ENCODE peak calls at places on chromosomes 16 and 17, in seven cellular contexts. Z, K, Q, C, L, X and M are unnamed samples.
A peak's percentile ranks its signal among the peaks of the same experiment; 100 is the strongest.

GRCh38 chr16:72312862-72313261 is 140.9 kb upstream of the PMFBP1 start:
- DNase-seq in Z (no peak), K (no peak), Q (no peak), C (no peak), L (no peak), X (no peak), M (no peak)

GRCh38 chr17:30954046-30954805 is 16.6 kb upstream of the RNF135 start:
- DNase-seq in Z (no peak), K (no peak), Q (no peak), C (no peak), L (no peak), X (no peak), M (no peak)

GRCh38 chr16:67407788-67408452 is 8.4 kb downstream of the ZDHHC1 start:
- DNase-seq in Z (no peak), K (no peak), Q (no peak), C (no peak), L (no peak), X (no peak), M (no peak)

GRCh38 chr16:4391635-4392381 is 20.2 kb downstream of the VASN start:
- DNase-seq in Z (no peak), K (no peak), Q (no peak), C (no peak), L (peak; percentile 23), X (no peak), M (no peak)

GRCh38 chr17:752620-753219 is 656 bp upstream of the GEMIN4 start:
- DNase-seq in Z (no peak), K (peak; percentile 45), Q (no peak), C (no peak), L (peak; percentile 69), X (peak; percentile 31), M (no peak)

GRCh38 chr17:79627766-79628690 is 17.2 kb upstream of the RBFOX3 start:
- DNase-seq in Z (no peak), K (peak; percentile 7), Q (peak; percentile 8), C (no peak), L (peak; percentile 7), X (no peak), M (no peak)

GRCh38 chr17:43576563-43577229 is 30.6 kb upstream of the ETV4 start:
- DNase-seq in Z (peak; percentile 40), K (peak; percentile 63), Q (peak; percentile 40), C (peak; percentile 44), L (peak; percentile 71), X (peak; percentile 43), M (peak; percentile 41)

GRCh38 chr16:75043175-75043937 is 44.5 kb downstream of the ZNRF1 start:
- DNase-seq in Z (no peak), K (no peak), Q (no peak), C (no peak), L (no peak), X (no peak), M (no peak)

GRCh38 chr17:3575506-3575905 is 17.9 kb upstream of the TRPV3 start:
- DNase-seq in Z (no peak), K (no peak), Q (no peak), C (no peak), L (peak; percentile 49), X (no peak), M (no peak)

GRCh38 chr17:48125829-48126612 is 18.5 kb downstream of the SNX11 start:
- DNase-seq in Z (no peak), K (no peak), Q (no peak), C (no peak), L (no peak), X (no peak), M (no peak)